ENCODE peak calls at places on chromosomes 2 and 18, in six cellular contexts. One of them, this sample, is unnamed.

GRCh38 chr2:113078350-113078839 is 10.6 kb downstream of the IL1F10 start:
- DNase-seq in GM12878: no peak
- DNase-seq in K562: no peak
- DNase-seq in GM12891: no peak
- DNase-seq in H1: no peak
- DNase-seq in HepG2: no peak
- DNase-seq in this sample: no peak

GRCh38 chr2:223297788-223298187 is 245.8 kb downstream of the KCNE4 start:
- DNase-seq in GM12878: no peak
- DNase-seq in K562: no peak
- DNase-seq in GM12891: no peak
- DNase-seq in H1: no peak
- DNase-seq in HepG2: no peak
- DNase-seq in this sample: no peak

GRCh38 chr18:34909637-34910364 is 131.4 kb upstream of the MAPRE2 start:
- DNase-seq in GM12878: no peak
- DNase-seq in K562: no peak
- DNase-seq in GM12891: no peak
- DNase-seq in H1: no peak
- DNase-seq in HepG2: no peak
- DNase-seq in this sample: no peak

GRCh38 chr2:159124441-159124911 is 156.0 kb downstream of the TANC1 start:
- DNase-seq in GM12878: no peak
- DNase-seq in K562: no peak
- DNase-seq in GM12891: no peak
- DNase-seq in H1: no peak
- DNase-seq in HepG2: peak
- DNase-seq in this sample: no peak

GRCh38 chr2:190528521-190529001 is 6.0 kb downstream of the NEMP2 start:
- DNase-seq in GM12878: no peak
- DNase-seq in K562: no peak
- DNase-seq in GM12891: no peak
- DNase-seq in H1: no peak
- DNase-seq in HepG2: peak
- DNase-seq in this sample: no peak

GRCh38 chr2:26355038-26355995 is 8.7 kb upstream of the ADGRF3 start:
- DNase-seq in GM12878: no peak
- DNase-seq in K562: peak
- DNase-seq in GM12891: no peak
- DNase-seq in H1: no peak
- DNase-seq in HepG2: no peak
- DNase-seq in this sample: no peak

GRCh38 chr2:109109342-109109741 is 19.7 kb upstream of the SH3RF3 start:
- DNase-seq in GM12878: no peak
- DNase-seq in K562: no peak
- DNase-seq in GM12891: no peak
- DNase-seq in H1: no peak
- DNase-seq in HepG2: no peak
- DNase-seq in this sample: no peak

GRCh38 chr2:199455533-199456382 is 2.0 kb downstream of the SATB2 start:
- DNase-seq in GM12878: no peak
- DNase-seq in K562: peak
- DNase-seq in GM12891: peak
- DNase-seq in H1: no peak
- DNase-seq in HepG2: peak
- DNase-seq in this sample: no peak

GRCh38 chr2:95062716-95063400 is 37.4 kb downstream of the MAL start:
- DNase-seq in GM12878: peak
- DNase-seq in K562: no peak
- DNase-seq in GM12891: no peak
- DNase-seq in H1: no peak
- DNase-seq in HepG2: peak
- DNase-seq in this sample: no peak

GRCh38 chr18:28766027-28766426 is 589.1 kb upstream of the CDH2 start:
- DNase-seq in GM12878: no peak
- DNase-seq in K562: no peak
- DNase-seq in GM12891: no peak
- DNase-seq in H1: no peak
- DNase-seq in HepG2: no peak
- DNase-seq in this sample: no peak

GRCh38 chr2:236840857-236841256 is 244.8 kb upstream of the COPS8 start:
- DNase-seq in GM12878: no peak
- DNase-seq in K562: no peak
- DNase-seq in GM12891: no peak
- DNase-seq in H1: no peak
- DNase-seq in HepG2: no peak
- DNase-seq in this sample: no peak

GRCh38 chr2:64612575-64613195 is 41.0 kb downstream of the SERTAD2 start:
- DNase-seq in GM12878: no peak
- DNase-seq in K562: no peak
- DNase-seq in GM12891: no peak
- DNase-seq in H1: no peak
- DNase-seq in HepG2: no peak
- DNase-seq in this sample: no peak

GRCh38 chr18:34222025-34222395 is 2.7 kb downstream of the NOL4 start:
- DNase-seq in GM12878: no peak
- DNase-seq in K562: no peak
- DNase-seq in GM12891: no peak
- DNase-seq in H1: no peak
- DNase-seq in HepG2: no peak
- DNase-seq in this sample: no peak

GRCh38 chr2:173896755-173897154 is 68.4 kb downstream of the SP3 start:
- DNase-seq in GM12878: no peak
- DNase-seq in K562: no peak
- DNase-seq in GM12891: no peak
- DNase-seq in H1: no peak
- DNase-seq in HepG2: no peak
- DNase-seq in this sample: no peak

GRCh38 chr18:46411862-46412690 is 244.9 kb downstream of the LOXHD1 start:
- DNase-seq in GM12878: no peak
- DNase-seq in K562: no peak
- DNase-seq in GM12891: no peak
- DNase-seq in H1: no peak
- DNase-seq in HepG2: no peak
- DNase-seq in this sample: no peak

GRCh38 chr2:2828774-2829368 is 497.8 kb upstream of the MYT1L start:
- DNase-seq in GM12878: no peak
- DNase-seq in K562: no peak
- DNase-seq in GM12891: no peak
- DNase-seq in H1: no peak
- DNase-seq in HepG2: no peak
- DNase-seq in this sample: no peak

GRCh38 chr2:121038831-121039230 is 246.2 kb downstream of the TFCP2L1 start:
- DNase-seq in GM12878: no peak
- DNase-seq in K562: no peak
- DNase-seq in GM12891: no peak
- DNase-seq in H1: no peak
- DNase-seq in HepG2: no peak
- DNase-seq in this sample: no peak

GRCh38 chr2:96554293-96555145 is 18.0 kb downstream of the ARID5A start:
- DNase-seq in GM12878: no peak
- DNase-seq in K562: peak
- DNase-seq in GM12891: peak
- DNase-seq in H1: no peak
- DNase-seq in HepG2: peak
- DNase-seq in this sample: peak

GRCh38 chr2:20525041-20526035 is 78.5 kb downstream of the RHOB start:
- DNase-seq in GM12878: peak
- DNase-seq in K562: no peak
- DNase-seq in GM12891: peak
- DNase-seq in H1: no peak
- DNase-seq in HepG2: peak
- DNase-seq in this sample: no peak

GRCh38 chr2:234840336-234840735 is 111.5 kb upstream of the SH3BP4 start:
- DNase-seq in GM12878: no peak
- DNase-seq in K562: no peak
- DNase-seq in GM12891: no peak
- DNase-seq in H1: peak
- DNase-seq in HepG2: peak
- DNase-seq in this sample: no peak

GRCh38 chr2:191574232-191574631 is 103.7 kb upstream of the NABP1 start:
- DNase-seq in GM12878: no peak
- DNase-seq in K562: no peak
- DNase-seq in GM12891: no peak
- DNase-seq in H1: no peak
- DNase-seq in HepG2: no peak
- DNase-seq in this sample: no peak

GRCh38 chr2:2146220-2146619 is 184.9 kb downstream of the MYT1L start:
- DNase-seq in GM12878: no peak
- DNase-seq in K562: no peak
- DNase-seq in GM12891: no peak
- DNase-seq in H1: no peak
- DNase-seq in HepG2: no peak
- DNase-seq in this sample: no peak

GRCh38 chr2:130846686-130847375 is 10.1 kb downstream of the ARHGEF4 start:
- DNase-seq in GM12878: no peak
- DNase-seq in K562: no peak
- DNase-seq in GM12891: no peak
- DNase-seq in H1: no peak
- DNase-seq in HepG2: no peak
- DNase-seq in this sample: no peak

GRCh38 chr2:98343371-98343770 is 2.9 kb upstream of the CNGA3 start:
- DNase-seq in GM12878: no peak
- DNase-seq in K562: no peak
- DNase-seq in GM12891: no peak
- DNase-seq in H1: no peak
- DNase-seq in HepG2: no peak
- DNase-seq in this sample: no peak

GRCh38 chr2:98347298-98348065 is 1.2 kb downstream of the CNGA3 start:
- DNase-seq in GM12878: no peak
- DNase-seq in K562: no peak
- DNase-seq in GM12891: no peak
- DNase-seq in H1: no peak
- DNase-seq in HepG2: no peak
- DNase-seq in this sample: no peak

GRCh38 chr2:98348066-98348561 is 1.9 kb downstream of the CNGA3 start:
- DNase-seq in GM12878: no peak
- DNase-seq in K562: no peak
- DNase-seq in GM12891: no peak
- DNase-seq in H1: no peak
- DNase-seq in HepG2: no peak
- DNase-seq in this sample: no peak

GRCh38 chr2:98350411-98350810 is 4.2 kb downstream of the CNGA3 start:
- DNase-seq in GM12878: no peak
- DNase-seq in K562: no peak
- DNase-seq in GM12891: no peak
- DNase-seq in H1: no peak
- DNase-seq in HepG2: no peak
- DNase-seq in this sample: no peak

GRCh38 chr2:98346259-98347236 is at the start of gene CNGA3:
- DNase-seq in GM12878: no peak
- DNase-seq in K562: peak
- DNase-seq in GM12891: no peak
- DNase-seq in H1: no peak
- DNase-seq in HepG2: no peak
- DNase-seq in this sample: no peak
- TF ChIP-seq TAF1 in GM12878: no peak
- TF ChIP-seq TAF1 in K562: no peak
- TF ChIP-seq TAF1 in GM12891: no peak
- TF ChIP-seq TAF1 in H1: no peak
- TF ChIP-seq TAF1 in HepG2: no peak
- TF ChIP-seq TAF1 in this sample: no peak

GRCh38 chr2:202870431-202871160 is 970 bp downstream of the ICA1L start:
- DNase-seq in GM12878: no peak
- DNase-seq in K562: peak
- DNase-seq in GM12891: peak
- DNase-seq in H1: peak
- DNase-seq in HepG2: peak
- DNase-seq in this sample: peak
- TF ChIP-seq POLR2A in GM12878: no peak
- TF ChIP-seq POLR2A in K562: no peak
- TF ChIP-seq POLR2A in GM12891: no peak
- TF ChIP-seq POLR2A in H1: peak
- TF ChIP-seq POLR2A in HepG2: peak
- TF ChIP-seq POLR2A in this sample: no peak

DNA sequence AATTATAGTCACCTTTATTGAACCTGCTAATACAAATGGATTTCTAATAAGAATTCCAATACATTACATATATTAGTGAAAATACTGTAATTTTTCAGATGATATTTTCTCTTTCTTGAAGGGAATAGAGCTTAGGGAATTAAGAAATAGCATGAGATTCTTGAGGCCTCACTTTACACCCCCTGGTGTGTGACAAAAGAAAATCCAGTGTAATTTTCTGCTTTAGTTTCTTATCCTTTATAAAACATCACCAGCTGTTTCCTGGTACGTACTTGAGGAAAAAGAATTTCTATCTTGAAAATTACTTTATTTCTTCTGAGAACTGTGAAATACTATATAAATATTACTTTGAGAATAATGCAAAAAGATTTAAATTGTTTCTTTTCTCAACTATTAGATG is 71.6 kb downstream of the CLIP4 start:
- DNase-seq in GM12878: no peak
- DNase-seq in K562: no peak
- DNase-seq in GM12891: no peak
- DNase-seq in H1: no peak
- DNase-seq in HepG2: no peak
- DNase-seq in this sample: no peak
- TF ChIP-seq TAF1 in GM12878: no peak
- TF ChIP-seq TAF1 in K562: no peak
- TF ChIP-seq TAF1 in GM12891: no peak
- TF ChIP-seq TAF1 in H1: no peak
- TF ChIP-seq TAF1 in HepG2: no peak
- TF ChIP-seq TAF1 in this sample: no peak

DNA sequence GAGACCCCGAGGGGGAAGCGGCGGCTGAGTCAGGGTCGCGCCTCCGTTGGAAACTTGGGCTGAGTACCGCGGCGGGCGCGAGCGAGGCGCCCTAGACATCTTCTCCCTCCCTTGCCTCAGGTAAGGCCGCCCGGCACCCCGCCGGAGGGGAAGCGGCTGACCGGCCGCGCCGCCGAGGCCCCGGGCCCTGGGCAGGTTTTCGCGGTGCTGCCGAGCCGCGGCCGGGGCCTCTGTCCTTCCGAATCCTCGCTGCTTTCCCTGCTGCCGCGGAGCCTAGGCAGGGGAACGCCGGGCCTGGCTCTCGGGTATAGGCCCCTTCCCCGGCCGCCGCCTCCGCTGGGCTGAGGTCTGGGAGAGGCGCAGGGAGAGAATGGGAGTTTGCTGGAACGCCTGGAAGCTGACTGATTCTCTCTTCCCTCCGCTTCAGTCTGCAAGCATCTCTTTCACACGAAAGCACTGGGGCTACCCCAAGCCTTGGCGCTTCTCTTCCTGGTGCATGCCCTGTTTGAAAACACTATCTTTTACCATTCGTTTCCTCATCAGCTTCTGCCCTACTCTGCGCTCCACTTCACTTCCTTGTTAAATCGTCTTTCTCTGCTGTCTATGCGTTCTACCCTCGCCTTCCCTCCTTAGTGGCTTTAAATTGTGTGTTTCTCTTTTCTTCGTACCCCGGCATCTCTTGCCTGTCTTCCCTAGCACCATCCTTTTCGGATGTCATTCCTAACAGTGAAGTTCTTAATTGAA is 652 bp downstream of the PPM1B start:
- DNase-seq in GM12878: peak
- DNase-seq in K562: peak
- DNase-seq in GM12891: peak
- DNase-seq in H1: no peak
- DNase-seq in HepG2: peak
- DNase-seq in this sample: peak
- TF ChIP-seq POLR2A in GM12878: no peak
- TF ChIP-seq POLR2A in K562: no peak
- TF ChIP-seq POLR2A in GM12891: peak
- TF ChIP-seq POLR2A in H1: no peak
- TF ChIP-seq POLR2A in HepG2: no peak
- TF ChIP-seq POLR2A in this sample: no peak

GRCh38 chr18:36672437-36673344 is 156.1 kb downstream of the TPGS2 start:
- DNase-seq in GM12878: no peak
- DNase-seq in K562: no peak
- DNase-seq in GM12891: no peak
- DNase-seq in H1: no peak
- DNase-seq in HepG2: no peak
- DNase-seq in this sample: no peak
- TF ChIP-seq TAF1 in GM12878: no peak
- TF ChIP-seq TAF1 in K562: no peak
- TF ChIP-seq TAF1 in GM12891: no peak
- TF ChIP-seq TAF1 in H1: no peak
- TF ChIP-seq TAF1 in HepG2: no peak
- TF ChIP-seq TAF1 in this sample: no peak